ENCODE peak calls at places on chromosomes 1 and 21, in eight cellular contexts. P, D, C, U, T, H, W and O are unnamed samples.

GRCh38 chr1:201593200-201593828 is 54.4 kb downstream of the NAV1 start:
- DNase-seq in P (peak), D (no peak), C (no peak), U (no peak), T (peak), H (no peak), W (peak), O (no peak)

GRCh38 chr1:97870574-97870973 is 50.3 kb downstream of the DPYD start:
- DNase-seq in P (no peak), D (no peak), C (no peak), U (no peak), T (no peak), H (no peak), W (no peak), O (no peak)

GRCh38 chr1:41902125-41902524 is 16.6 kb downstream of the HIVEP3 start:
- DNase-seq in P (peak), D (no peak), C (no peak), U (peak), T (peak), H (no peak), W (peak), O (no peak)

GRCh38 chr1:219580019-219580676 is 32.8 kb downstream of the ZC3H11B start:
- DNase-seq in P (no peak), D (no peak), C (no peak), U (no peak), T (peak), H (no peak), W (no peak), O (no peak)

GRCh38 chr1:215082532-215083407 is at the start of gene KCNK2:
- DNase-seq in P (peak), D (no peak), C (no peak), U (no peak), T (peak), H (no peak), W (peak), O (peak)

GRCh38 chr1:234541281-234541975 is 62.4 kb upstream of the TARBP1 start:
- DNase-seq in P (no peak), D (no peak), C (no peak), U (no peak), T (peak), H (no peak), W (peak), O (peak)

GRCh38 chr1:67700692-67701410 is 15.8 kb downstream of the GADD45A start:
- DNase-seq in P (no peak), D (no peak), C (peak), U (no peak), T (no peak), H (no peak), W (peak), O (no peak)

GRCh38 chr1:24955161-24955560 is 25.1 kb upstream of the RUNX3 start:
- DNase-seq in P (peak), D (no peak), C (peak), U (no peak), T (peak), H (peak), W (peak), O (no peak)

GRCh38 chr1:206544562-206545257 is 37.4 kb downstream of the RASSF5 start:
- DNase-seq in P (peak), D (no peak), C (peak), U (no peak), T (peak), H (peak), W (peak), O (peak)

GRCh38 chr1:248243204-248243603 is 12.0 kb downstream of the OR2M4 start:
- DNase-seq in P (peak), D (peak), C (peak), U (peak), T (peak), H (peak), W (peak), O (peak)

GRCh38 chr1:175015243-175015642 is 8.0 kb downstream of the MRPS14 start:
- DNase-seq in P (no peak), D (no peak), C (no peak), U (no peak), T (peak), H (no peak), W (peak), O (no peak)

GRCh38 chr1:25245809-25246599 is 1.2 kb downstream of the RSRP1 start:
- DNase-seq in P (no peak), D (no peak), C (peak), U (no peak), T (peak), H (peak), W (peak), O (no peak)

GRCh38 chr21:41706678-41707077 is 60.2 kb downstream of the RIPK4 start:
- DNase-seq in P (no peak), D (no peak), C (peak), U (no peak), T (peak), H (peak), W (peak), O (no peak)